ENCODE peak calls at places on chromosome 20, in eight cellular contexts. S is hypothalamus; E is RPMI7951; O is T-helper 1 cell; H is NCI-H2107; W is effector CD4-positive, alpha-beta T cell; B is stimulated activated CD4-positive, alpha-beta T cell treated with anti-CD3 and anti-CD28 coated beads, Interleukin-4, amount 100 ng/mL, for 24 hours; K is Panc1. G is an unnamed sample.

GRCh38 chr20:53793783-53794383 is 200.2 kb upstream of the ZNF217 start:
- DNase-seq in H (no peak), O (no peak), B (no peak), E (no peak), S (no peak), W (no peak), K (no peak), G (no peak)

GRCh38 chr20:17499041-17499440 is 32.1 kb downstream of the BFSP1 start:
- DNase-seq in S (no peak), H (no peak), O (no peak), W (no peak), E (no peak), K (no peak), B (no peak), G (no peak)

GRCh38 chr20:33024263-33024601 is 7.2 kb upstream of the BPIFB6 start:
- DNase-seq in O (no peak), E (no peak), W (no peak), B (no peak), S (no peak), H (no peak), K (no peak), G (no peak)

GRCh38 chr20:8050117-8050837 is 30.7 kb upstream of the TMX4 start:
- DNase-seq in B (no peak), H (no peak), K (no peak), W (no peak), O (no peak), S (no peak), E (peak), G (no peak)

GRCh38 chr20:37521091-37521771 is at the start of gene NNAT:
- DNase-seq in O (no peak), H (no peak), S (no peak), B (no peak), E (no peak), K (no peak), W (no peak), G (peak)

GRCh38 chr20:18712877-18713276 is 100.7 kb upstream of the SCP2D1 start:
- DNase-seq in O (no peak), S (no peak), B (no peak), H (no peak), K (no peak), W (no peak), E (peak), G (no peak)

GRCh38 chr20:3818155-3819151 is 1.9 kb upstream of the AP5S1 start:
- DNase-seq in B (no peak), K (peak), O (no peak), W (no peak), H (no peak), S (no peak), E (peak), G (no peak)

GRCh38 chr20:34179636-34180360 is 61.4 kb upstream of the ASIP start:
- DNase-seq in O (no peak), H (no peak), W (no peak), S (no peak), E (no peak), B (no peak), K (no peak), G (no peak)

GRCh38 chr20:53599378-53599777 is 5.7 kb upstream of the ZNF217 start:
- DNase-seq in K (no peak), E (no peak), H (no peak), B (no peak), S (no peak), W (no peak), O (no peak), G (no peak)

GRCh38 chr20:51382986-51383821 is 159.3 kb downstream of the NFATC2 start:
- DNase-seq in O (no peak), W (no peak), K (no peak), B (no peak), S (no peak), H (peak), E (no peak), G (no peak)

GRCh38 chr20:61355096-61355495 is 103.0 kb downstream of the CDH4 start:
- DNase-seq in K (no peak), S (no peak), O (no peak), B (no peak), W (no peak), H (no peak), E (no peak), G (no peak)

GRCh38 chr20:61120595-61121515 is 131.2 kb upstream of the CDH4 start:
- DNase-seq in O (peak), H (peak), B (peak), S (no peak), K (no peak), E (peak), W (peak), G (no peak)

GRCh38 chr20:44449864-44450263 is 25.8 kb upstream of the TTPAL start:
- DNase-seq in O (no peak), E (no peak), H (no peak), B (no peak), S (no peak), K (no peak), W (no peak), G (no peak)

GRCh38 chr20:37291724-37292126 is 2.3 kb downstream of the MANBAL start:
- DNase-seq in H (no peak), S (no peak), O (no peak), K (no peak), W (no peak), E (no peak), B (no peak), G (no peak)

GRCh38 chr20:21901470-21902275 is 196.2 kb downstream of the PAX1 start:
- DNase-seq in K (no peak), E (no peak), S (no peak), O (no peak), H (no peak), W (no peak), B (no peak), G (no peak)

GRCh38 chr20:278607-279571 is 11.7 kb downstream of the C20orf96 start:
- DNase-seq in B (no peak), K (no peak), O (no peak), E (no peak), S (no peak), W (no peak), H (no peak), G (no peak)

GRCh38 chr20:31704225-31705119 is 18.2 kb downstream of the BCL2L1 start:
- DNase-seq in E (peak), O (no peak), S (no peak), B (no peak), K (peak), W (no peak), H (no peak), G (no peak)

GRCh38 chr20:58719258-58719657 is 26.7 kb downstream of the NPEPL1 start:
- DNase-seq in E (no peak), B (no peak), K (no peak), O (no peak), H (no peak), S (no peak), W (no peak), G (no peak)

GRCh38 chr20:34709044-34709835 is 5.1 kb downstream of the TP53INP2 start:
- DNase-seq in O (peak), H (peak), S (peak), W (peak), E (peak), K (no peak), B (peak), G (peak)

GRCh38 chr20:57794600-57795346 is 85.0 kb upstream of the PMEPA1 start:
- DNase-seq in B (no peak), O (no peak), S (no peak), W (no peak), K (no peak), H (no peak), E (peak), G (no peak)

GRCh38 chr20:57594092-57594911 is 25.9 kb downstream of the ZBP1 start:
- DNase-seq in E (peak), H (no peak), S (no peak), W (peak), B (peak), O (peak), K (no peak), G (peak)

GRCh38 chr20:31815408-31816188 is 3.6 kb upstream of the MYLK2 start:
- DNase-seq in W (no peak), B (no peak), E (peak), O (no peak), S (no peak), H (no peak), K (no peak), G (no peak)

GRCh38 chr20:19552144-19552895 is 205.7 kb upstream of the RIN2 start:
- DNase-seq in K (no peak), W (no peak), E (peak), H (no peak), O (no peak), B (no peak), S (no peak), G (no peak)

GRCh38 chr20:10857362-10858070 is 183.7 kb upstream of the JAG1 start:
- DNase-seq in E (no peak), W (no peak), S (no peak), H (no peak), K (no peak), O (no peak), B (no peak), G (no peak)

GRCh38 chr20:50366270-50367103 is 143.7 kb upstream of the PTPN1 start:
- DNase-seq in O (peak), H (peak), S (no peak), K (no peak), W (no peak), B (peak), E (peak), G (no peak)

GRCh38 chr20:57760698-57761412 is 51.0 kb upstream of the PMEPA1 start:
- DNase-seq in S (no peak), O (no peak), B (no peak), W (no peak), K (no peak), E (no peak), H (no peak), G (no peak)

GRCh38 chr20:4068708-4069107 is 53.4 kb upstream of the RNF24 start:
- DNase-seq in E (peak), W (no peak), O (no peak), B (no peak), S (no peak), H (no peak), K (no peak), G (no peak)

GRCh38 chr20:50339196-50339901 is 148.7 kb downstream of the CEBPB start:
- DNase-seq in S (no peak), E (peak), W (no peak), O (no peak), B (no peak), H (no peak), K (no peak), G (no peak)

GRCh38 chr20:44596876-44597275 is 14.5 kb downstream of the PKIG start:
- DNase-seq in B (no peak), K (no peak), S (no peak), O (no peak), W (no peak), H (no peak), E (no peak), G (no peak)

GRCh38 chr20:9024996-9025395 is 43.9 kb upstream of the PLCB4 start:
- DNase-seq in W (no peak), S (no peak), K (no peak), E (peak), H (no peak), B (no peak), O (no peak), G (no peak)

GRCh38 chr20:1377984-1378742 is 14.7 kb downstream of the FKBP1A start:
- DNase-seq in B (no peak), K (peak), W (no peak), O (no peak), H (no peak), E (peak), S (no peak), G (no peak)

GRCh38 chr20:7571521-7572065 is 368.7 kb downstream of the HAO1 start:
- DNase-seq in O (no peak), H (no peak), S (no peak), B (no peak), K (no peak), E (peak), W (no peak), G (no peak)

GRCh38 chr20:62500237-62500864 is 24.6 kb upstream of the GATA5 start:
- DNase-seq in B (peak), O (peak), K (no peak), S (no peak), W (peak), E (peak), H (peak), G (peak)

GRCh38 chr20:32474967-32475819 is 109.9 kb downstream of the NOL4L start:
- DNase-seq in E (peak), B (no peak), O (no peak), K (no peak), H (no peak), W (no peak), S (peak), G (no peak)

GRCh38 chr20:50577175-50578018 is 67.2 kb downstream of the PTPN1 start:
- DNase-seq in W (no peak), O (no peak), E (peak), H (peak), B (no peak), S (no peak), K (no peak), G (peak)